ENCODE peak calls at places on chromosomes 1 and 21, in eight cellular contexts. J, S, A, L, N, I, F and P are unnamed samples.
A peak's percentile ranks its signal among the peaks of the same experiment; 100 is the strongest.

GRCh38 chr1:116763116-116763786 is 9.0 kb downstream of the CD2 start:
- DNase-seq in A (no peak), J (no peak), S (peak; percentile 13), N (no peak), L (no peak), I (peak; percentile 20), F (peak; percentile 33), P (no peak)

GRCh38 chr1:14597343-14598006 is 1.0 kb upstream of the KAZN start:
- DNase-seq in A (no peak), N (no peak), J (no peak), F (peak; percentile 28), L (no peak), S (no peak), I (peak; percentile 16), P (peak; percentile 87)

GRCh38 chr21:42127164-42128125 is 56.3 kb downstream of the UMODL1 start:
- DNase-seq in F (no peak), L (no peak), J (no peak), A (no peak), N (no peak), S (no peak), I (no peak), P (no peak)

GRCh38 chr21:34004984-34005383 is 68.4 kb upstream of the MRPS6 start:
- DNase-seq in F (no peak), S (no peak), I (no peak), L (no peak), N (no peak), A (no peak), J (no peak), P (no peak)

GRCh38 chr1:197356723-197357533 is 88.9 kb downstream of the CRB1 start:
- DNase-seq in N (no peak), J (no peak), A (peak; percentile 58), L (peak; percentile 73), F (peak; percentile 77), I (peak; percentile 66), S (peak; percentile 65), P (peak; percentile 64)

GRCh38 chr1:186768906-186769305 is 59.8 kb upstream of the PLA2G4A start:
- DNase-seq in J (no peak), I (no peak), F (no peak), L (no peak), A (no peak), N (no peak), S (no peak), P (no peak)

GRCh38 chr1:20250346-20250989 is 40.2 kb upstream of the VWA5B1 start:
- DNase-seq in S (peak; percentile 65), N (no peak), F (peak; percentile 72), I (peak; percentile 88), J (no peak), A (peak; percentile 22), L (no peak), P (no peak)

GRCh38 chr1:112954059-112954458 is 1.9 kb downstream of the SLC16A1 start:
- DNase-seq in F (no peak), S (peak; percentile 32), I (no peak), L (no peak), A (peak; percentile 13), N (no peak), J (no peak), P (no peak)

GRCh38 chr1:54486864-54487263 is 61.2 kb upstream of the ACOT11 start:
- DNase-seq in S (no peak), L (no peak), N (no peak), I (peak; percentile 28), F (no peak), A (no peak), J (no peak), P (no peak)

GRCh38 chr1:104706631-104707147 is 957.0 kb downstream of the AMY1C start:
- DNase-seq in I (no peak), S (peak; percentile 2), F (no peak), J (no peak), A (no peak), N (no peak), L (no peak), P (no peak)

GRCh38 chr1:69221492-69221990 is 346.2 kb upstream of the LRRC7 start:
- DNase-seq in J (no peak), A (no peak), N (no peak), S (no peak), I (no peak), F (peak; percentile 15), L (peak; percentile 25), P (peak; percentile 69)

GRCh38 chr1:235030919-235031596 is 97.6 kb downstream of the TOMM20 start:
- DNase-seq in A (no peak), S (no peak), L (peak; percentile 3), J (no peak), I (no peak), F (no peak), N (no peak), P (peak; percentile 38)

GRCh38 chr1:247653040-247653439 is 26.5 kb downstream of the OR13G1 start:
- DNase-seq in I (no peak), A (no peak), S (no peak), N (no peak), J (no peak), L (no peak), F (no peak), P (no peak)

GRCh38 chr1:209512821-209513220 is 70.7 kb upstream of the CAMK1G start:
- DNase-seq in S (no peak), N (no peak), I (no peak), A (no peak), L (no peak), J (peak; percentile 50), F (no peak), P (no peak)

GRCh38 chr1:185966487-185966886 is 232.3 kb downstream of the HMCN1 start:
- DNase-seq in L (no peak), I (no peak), S (peak; percentile 19), A (no peak), F (peak; percentile 49), J (no peak), N (no peak), P (no peak)

GRCh38 chr1:211643324-211644212 is 31.9 kb downstream of the NEK2 start:
- DNase-seq in J (no peak), N (no peak), I (peak; percentile 90), A (no peak), S (no peak), F (no peak), L (no peak), P (peak; percentile 77)

GRCh38 chr1:92184632-92185031 is 33.1 kb upstream of the C1orf146 start:
- DNase-seq in J (no peak), L (peak; percentile 68), A (peak; percentile 89), N (no peak), I (no peak), F (peak; percentile 73), S (peak; percentile 79), P (no peak)

GRCh38 chr1:86205741-86206140 is 49.2 kb upstream of the COL24A1 start:
- DNase-seq in J (peak; percentile 42), A (peak; percentile 47), F (no peak), I (no peak), S (peak; percentile 46), N (no peak), L (no peak), P (no peak)

GRCh38 chr1:86202552-86203340 is 46.2 kb upstream of the COL24A1 start:
- DNase-seq in A (no peak), J (peak; percentile 75), L (peak; percentile 10), I (no peak), N (no peak), F (no peak), S (no peak), P (no peak)

GRCh38 chr1:86207323-86207722 is 50.8 kb upstream of the COL24A1 start:
- DNase-seq in L (peak; percentile 72), A (peak; percentile 90), J (no peak), S (peak; percentile 92), F (peak; percentile 92), N (no peak), I (peak; percentile 23), P (no peak)
- H3K27ac ChIP-seq in L (no peak overlapping the region), A (no peak overlapping the region), J (no peak overlapping the region), S (peak overlapping the region; percentile 22), F (no peak overlapping the region), N (no peak overlapping the region), I (no peak overlapping the region), P (no peak overlapping the region)

GRCh38 chr1:162566870-162567269 is 5.3 kb downstream of the UAP1 start:
- DNase-seq in L (no peak), I (no peak), F (no peak), N (no peak), J (no peak), A (no peak), S (no peak), P (no peak)

GRCh38 chr1:162562452-162562828 is 918 bp downstream of the UAP1 start:
- DNase-seq in N (no peak), A (peak; percentile 65), F (peak; percentile 72), S (peak; percentile 89), I (peak; percentile 27), J (no peak), L (peak; percentile 64), P (no peak)

GRCh38 chr1:162568802-162569201 is 7.3 kb downstream of the UAP1 start:
- DNase-seq in J (no peak), I (no peak), N (no peak), A (no peak), F (no peak), L (no peak), S (no peak), P (no peak)

GRCh38 chr1:162564762-162565218 is 3.3 kb downstream of the UAP1 start:
- DNase-seq in N (no peak), S (peak; percentile 60), I (no peak), F (peak; percentile 31), L (no peak), A (peak; percentile 13), J (no peak), P (no peak)

DNA sequence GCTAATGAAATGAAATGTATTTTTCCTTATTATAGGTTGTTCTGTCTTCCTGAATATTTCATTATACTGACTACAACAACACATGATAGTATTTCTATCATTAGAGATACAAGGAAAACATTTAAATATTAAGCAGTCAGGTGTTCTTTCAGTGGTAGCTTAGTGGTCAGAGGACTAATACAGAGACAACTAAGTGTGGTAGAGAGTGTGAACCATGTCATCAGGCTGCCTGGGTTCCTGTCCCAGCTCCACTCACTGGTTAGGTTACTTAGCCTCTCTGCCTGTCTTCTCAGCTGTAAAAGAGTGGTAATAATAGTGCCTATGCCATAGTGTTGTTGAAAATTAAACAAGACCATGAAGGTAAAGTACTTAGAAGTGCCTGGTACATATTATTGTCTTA is 3.9 kb downstream of the UAP1 start:
- DNase-seq in J (no peak), I (no peak), A (no peak), S (no peak), F (no peak), N (no peak), L (no peak), P (no peak)
- H3K4me1 ChIP-seq in J (peaks cover 7% of the 10 kb centered on the region), I (peaks cover 6% of the 10 kb centered on the region), A (peaks cover 10% of the 10 kb centered on the region), S (peaks cover 55% of the 10 kb centered on the region), F (peaks cover 11% of the 10 kb centered on the region), N (peaks cover 5% of the 10 kb centered on the region), L (peaks cover 36% of the 10 kb centered on the region), P (no peaks in the 10 kb centered on the region)

DNA sequence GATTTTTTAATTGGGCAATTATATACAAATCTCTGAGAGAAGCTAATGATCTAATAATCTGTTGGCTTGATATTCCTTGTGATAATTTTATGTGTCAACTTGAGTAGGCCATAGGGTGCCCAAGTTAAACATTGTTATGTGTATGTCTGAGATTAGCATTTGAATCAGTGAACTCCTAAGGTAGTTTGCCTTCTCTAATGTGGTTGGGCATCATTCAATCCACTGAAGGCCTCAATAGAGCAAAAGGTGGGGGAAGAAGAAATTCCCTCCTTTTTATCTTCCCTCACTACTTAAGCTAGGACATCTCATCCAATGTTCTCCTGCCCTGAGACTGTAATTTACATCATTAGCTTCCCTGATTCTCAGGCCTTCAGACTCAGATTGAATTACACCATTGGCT is 394.5 kb downstream of the LMO4 start:
- DNase-seq in I (no peak), A (no peak), F (no peak), L (no peak), J (no peak), S (no peak), N (no peak), P (no peak)
- H3K9me3 ChIP-seq in I (no peaks in the 10 kb centered on the region), A (no peaks in the 10 kb centered on the region), F (no peaks in the 10 kb centered on the region), L (no peaks in the 10 kb centered on the region), J (no peaks in the 10 kb centered on the region), S (no peaks in the 10 kb centered on the region), N (no peaks in the 10 kb centered on the region), P (no peaks in the 10 kb centered on the region)

GRCh38 chr1:31755197-31755611 is 8.9 kb downstream of the ADGRB2 start:
- DNase-seq in S (peak; percentile 54), A (peak; percentile 30), L (no peak), N (no peak), J (no peak), I (no peak), F (no peak), P (no peak)
- H3K27ac ChIP-seq in S (no peak overlapping the region), A (no peak overlapping the region), L (no peak overlapping the region), N (no peak overlapping the region), J (no peak overlapping the region), I (no peak overlapping the region), F (peak overlapping the region; percentile 38), P (no peak overlapping the region)